ENCODE peak calls at places on chromosomes 4 and X, in nine cellular contexts. L, M, S, V, P, F, A, K and X are unnamed samples.

GRCh38 chrX:20459410-20460350 is 193.0 kb upstream of the RPS6KA3 start:
- DNase-seq in L (no peak), M (no peak), S (no peak), V (no peak), P (no peak), F (peak; percentile 6), A (no peak), K (no peak), X (no peak)

GRCh38 chr4:105767579-105767978 is 59.0 kb downstream of the GSTCD start:
- DNase-seq in L (no peak), M (no peak), S (no peak), V (no peak), P (no peak), F (no peak), A (no peak), K (no peak), X (no peak)

GRCh38 chrX:66914082-66914481 is 275.2 kb upstream of the EDA2R start:
- DNase-seq in L (no peak), M (peak; percentile 15), S (no peak), V (no peak), P (no peak), F (no peak), A (no peak), K (peak; percentile 71), X (no peak)

GRCh38 chrX:40434947-40435346 is 145.8 kb upstream of the ATP6AP2 start:
- DNase-seq in L (peak; percentile 93), M (peak; percentile 24), S (no peak), V (no peak), P (no peak), F (no peak), A (peak; percentile 67), K (peak; percentile 66), X (no peak)

GRCh38 chrX:29435396-29435795 is 780.0 kb upstream of the MAGEB2 start:
- DNase-seq in L (no peak), M (no peak), S (no peak), V (no peak), P (no peak), F (no peak), A (no peak), K (no peak), X (no peak)

GRCh38 chrX:1492421-1493012 is 39.8 kb upstream of the ASMTL start:
- DNase-seq in L (no peak), M (no peak), S (no peak), V (no peak), P (no peak), F (no peak), A (peak; percentile 24), K (no peak), X (no peak)

GRCh38 chr4:119682080-119682479 is 53.5 kb upstream of the PDE5A start:
- DNase-seq in L (no peak), M (no peak), S (no peak), V (no peak), P (no peak), F (no peak), A (no peak), K (no peak), X (no peak)

GRCh38 chrX:38817004-38817703 is 15.9 kb downstream of the MID1IP1 start:
- DNase-seq in L (no peak), M (peak; percentile 48), S (no peak), V (no peak), P (no peak), F (no peak), A (no peak), K (peak; percentile 48), X (no peak)

GRCh38 chr4:44578954-44579353 is 72.5 kb downstream of the YIPF7 start:
- DNase-seq in L (no peak), M (no peak), S (no peak), V (no peak), P (no peak), F (no peak), A (no peak), K (no peak), X (no peak)

GRCh38 chr4:168712316-168712855 is 215.5 kb downstream of the PALLD start:
- DNase-seq in L (no peak), M (no peak), S (no peak), V (no peak), P (no peak), F (peak; percentile 20), A (no peak), K (no peak), X (no peak)

GRCh38 chrX:118807151-118808017 is 16.2 kb upstream of the ZCCHC12 start:
- DNase-seq in L (peak; percentile 50), M (peak; percentile 58), S (no peak), V (no peak), P (no peak), F (peak; percentile 75), A (peak; percentile 52), K (peak; percentile 48), X (peak; percentile 48)

GRCh38 chr4:89674876-89675459 is 162.0 kb downstream of the SNCA start:
- DNase-seq in L (no peak), M (no peak), S (no peak), V (no peak), P (no peak), F (peak; percentile 22), A (no peak), K (peak; percentile 7), X (no peak)

GRCh38 chr4:35562831-35563230 is 681.5 kb downstream of the ARAP2 start:
- DNase-seq in L (no peak), M (no peak), S (no peak), V (no peak), P (no peak), F (no peak), A (no peak), K (peak; percentile 26), X (no peak)

GRCh38 chr4:1330761-1331590 is 16.0 kb upstream of the UVSSA start:
- DNase-seq in L (peak; percentile 66), M (no peak), S (no peak), V (peak; percentile 34), P (no peak), F (no peak), A (no peak), K (no peak), X (no peak)